ENCODE peak calls at places on chromosomes 2 and 18, in four cellular contexts. One of them, this sample, is unnamed.
A peak's percentile ranks its signal among the peaks of the same experiment; 100 is the strongest.

GRCh38 chr2:217756375-217757107 is 246.3 kb downstream of the TNS1 start:
- DNase-seq in skeletal muscle cell: no peak
- DNase-seq in sciatic nerve: peak; percentile 93
- DNase-seq in Daoy: peak; percentile 50
- DNase-seq in this sample: peak; percentile 87

GRCh38 chr18:28059861-28060260 is 117.1 kb downstream of the CDH2 start:
- DNase-seq in skeletal muscle cell: no peak
- DNase-seq in sciatic nerve: no peak
- DNase-seq in Daoy: no peak
- DNase-seq in this sample: no peak

GRCh38 chr2:3631851-3632659 is 25.9 kb upstream of the ALLC start:
- DNase-seq in skeletal muscle cell: no peak
- DNase-seq in sciatic nerve: peak; percentile 36
- DNase-seq in Daoy: peak; percentile 1
- DNase-seq in this sample: peak; percentile 58

GRCh38 chr2:138829326-138829725 is 49.1 kb upstream of the NXPH2 start:
- DNase-seq in skeletal muscle cell: no peak
- DNase-seq in sciatic nerve: no peak
- DNase-seq in Daoy: peak; percentile 27
- DNase-seq in this sample: no peak

GRCh38 chr2:75375646-75376582 is 176.6 kb upstream of the TACR1 start:
- DNase-seq in skeletal muscle cell: no peak
- DNase-seq in sciatic nerve: no peak
- DNase-seq in Daoy: peak; percentile 16
- DNase-seq in this sample: no peak

GRCh38 chr2:113277474-113278072 is 1.1 kb downstream of the PAX8 start:
- DNase-seq in skeletal muscle cell: no peak
- DNase-seq in sciatic nerve: no peak
- DNase-seq in Daoy: no peak
- DNase-seq in this sample: no peak

GRCh38 chr2:230586328-230586982 is 126.2 kb upstream of the CAB39 start:
- DNase-seq in skeletal muscle cell: no peak
- DNase-seq in sciatic nerve: no peak
- DNase-seq in Daoy: no peak
- DNase-seq in this sample: no peak

GRCh38 chr2:27977623-27978312 is 87.2 kb downstream of the BABAM2 start:
- DNase-seq in skeletal muscle cell: peak; percentile 86
- DNase-seq in sciatic nerve: no peak
- DNase-seq in Daoy: peak; percentile 92
- DNase-seq in this sample: no peak

GRCh38 chr18:51236225-51236624 is 38.7 kb upstream of the MEX3C start:
- DNase-seq in skeletal muscle cell: no peak
- DNase-seq in sciatic nerve: no peak
- DNase-seq in Daoy: peak; percentile 52
- DNase-seq in this sample: no peak

GRCh38 chr2:80169811-80170594 is 134.5 kb downstream of the LRRTM1 start:
- DNase-seq in skeletal muscle cell: no peak
- DNase-seq in sciatic nerve: no peak
- DNase-seq in Daoy: no peak
- DNase-seq in this sample: no peak

GRCh38 chr2:191218292-191218898 is 26.8 kb upstream of the MYO1B start:
- DNase-seq in skeletal muscle cell: peak; percentile 55
- DNase-seq in sciatic nerve: no peak
- DNase-seq in Daoy: peak; percentile 80
- DNase-seq in this sample: no peak

GRCh38 chr18:62659698-62660097 is 55.6 kb upstream of the PHLPP1 start:
- DNase-seq in skeletal muscle cell: no peak
- DNase-seq in sciatic nerve: no peak
- DNase-seq in Daoy: no peak
- DNase-seq in this sample: no peak

GRCh38 chr2:179354739-179355537 is 90.3 kb upstream of the SESTD1 start:
- DNase-seq in skeletal muscle cell: no peak
- DNase-seq in sciatic nerve: no peak
- DNase-seq in Daoy: no peak
- DNase-seq in this sample: no peak

GRCh38 chr2:4047961-4048891 is 344.9 kb downstream of the DCDC2C start:
- DNase-seq in skeletal muscle cell: peak; percentile 20
- DNase-seq in sciatic nerve: no peak
- DNase-seq in Daoy: peak; percentile 80
- DNase-seq in this sample: no peak

GRCh38 chr18:61580061-61580460 is 246.8 kb downstream of the CDH20 start:
- DNase-seq in skeletal muscle cell: no peak
- DNase-seq in sciatic nerve: no peak
- DNase-seq in Daoy: no peak
- DNase-seq in this sample: no peak

GRCh38 chr2:29114841-29115609 is at the start of gene CLIP4:
- DNase-seq in skeletal muscle cell: no peak
- DNase-seq in sciatic nerve: peak; percentile 84
- DNase-seq in Daoy: peak; percentile 66
- DNase-seq in this sample: peak; percentile 78

GRCh38 chr2:196823750-196824149 is 14.6 kb upstream of the C2orf66 start:
- DNase-seq in skeletal muscle cell: peak; percentile 39
- DNase-seq in sciatic nerve: no peak
- DNase-seq in Daoy: peak; percentile 40
- DNase-seq in this sample: no peak

GRCh38 chr18:44823782-44824181 is 143.1 kb downstream of the SETBP1 start:
- DNase-seq in skeletal muscle cell: peak; percentile 71
- DNase-seq in sciatic nerve: no peak
- DNase-seq in Daoy: peak; percentile 37
- DNase-seq in this sample: no peak

GRCh38 chr18:28115149-28115550 is 61.8 kb downstream of the CDH2 start:
- DNase-seq in skeletal muscle cell: peak; percentile 88
- DNase-seq in sciatic nerve: no peak
- DNase-seq in Daoy: peak; percentile 93
- DNase-seq in this sample: no peak

GRCh38 chr2:149595069-149595963 is 7.7 kb upstream of the MMADHC start:
- DNase-seq in skeletal muscle cell: no peak
- DNase-seq in sciatic nerve: no peak
- DNase-seq in Daoy: no peak
- DNase-seq in this sample: no peak

GRCh38 chr18:50658601-50659000 is 98.7 kb downstream of the MAPK4 start:
- DNase-seq in skeletal muscle cell: no peak
- DNase-seq in sciatic nerve: no peak
- DNase-seq in Daoy: no peak
- DNase-seq in this sample: no peak

GRCh38 chr2:187995556-187995955 is 296.1 kb upstream of the GULP1 start:
- DNase-seq in skeletal muscle cell: no peak
- DNase-seq in sciatic nerve: no peak
- DNase-seq in Daoy: no peak
- DNase-seq in this sample: no peak

GRCh38 chr18:30967701-30968100 is 74.8 kb downstream of the DSC3 start:
- DNase-seq in skeletal muscle cell: no peak
- DNase-seq in sciatic nerve: no peak
- DNase-seq in Daoy: no peak
- DNase-seq in this sample: no peak

GRCh38 chr2:197904446-197904845 is 100.1 kb downstream of the PLCL1 start:
- DNase-seq in skeletal muscle cell: no peak
- DNase-seq in sciatic nerve: no peak
- DNase-seq in Daoy: peak; percentile 15
- DNase-seq in this sample: no peak

GRCh38 chr2:222794585-222795579 is 66.0 kb upstream of the ACSL3 start:
- DNase-seq in skeletal muscle cell: no peak
- DNase-seq in sciatic nerve: no peak
- DNase-seq in Daoy: no peak
- DNase-seq in this sample: no peak

GRCh38 chr18:49768051-49768391 is 45.3 kb downstream of the ACAA2 start:
- DNase-seq in skeletal muscle cell: peak; percentile 42
- DNase-seq in sciatic nerve: peak; percentile 71
- DNase-seq in Daoy: peak; percentile 72
- DNase-seq in this sample: no peak

GRCh38 chr18:33097126-33097525 is 324.3 kb upstream of the KLHL14 start:
- DNase-seq in skeletal muscle cell: peak; percentile 4
- DNase-seq in sciatic nerve: no peak
- DNase-seq in Daoy: peak; percentile 21
- DNase-seq in this sample: no peak

GRCh38 chr18:9905401-9905922 is 8.4 kb upstream of the VAPA start:
- DNase-seq in skeletal muscle cell: peak; percentile 73
- DNase-seq in sciatic nerve: no peak
- DNase-seq in Daoy: no peak
- DNase-seq in this sample: no peak

GRCh38 chr2:238420878-238421694 is 5.6 kb upstream of the ASB1 start:
- DNase-seq in skeletal muscle cell: no peak
- DNase-seq in sciatic nerve: no peak
- DNase-seq in Daoy: no peak
- DNase-seq in this sample: no peak

GRCh38 chr2:19416784-19417684 is 58.6 kb upstream of the OSR1 start:
- DNase-seq in skeletal muscle cell: no peak
- DNase-seq in sciatic nerve: no peak
- DNase-seq in Daoy: no peak
- DNase-seq in this sample: no peak

GRCh38 chr2:188647671-188648070 is 326.5 kb upstream of the COL3A1 start:
- DNase-seq in skeletal muscle cell: no peak
- DNase-seq in sciatic nerve: no peak
- DNase-seq in Daoy: no peak
- DNase-seq in this sample: no peak

GRCh38 chr2:205407984-205408383 is 274.3 kb upstream of the NRP2 start:
- DNase-seq in skeletal muscle cell: no peak
- DNase-seq in sciatic nerve: no peak
- DNase-seq in Daoy: no peak
- DNase-seq in this sample: no peak

GRCh38 chr2:240443891-240444301 is 8.4 kb downstream of the GPC1 start:
- DNase-seq in skeletal muscle cell: no peak
- DNase-seq in sciatic nerve: no peak
- DNase-seq in Daoy: no peak
- DNase-seq in this sample: no peak

GRCh38 chr2:151614606-151615306 is 119.5 kb downstream of the NEB start:
- DNase-seq in skeletal muscle cell: no peak
- DNase-seq in sciatic nerve: no peak
- DNase-seq in Daoy: no peak
- DNase-seq in this sample: no peak

GRCh38 chr2:136957044-136957443 is 191.7 kb downstream of the THSD7B start:
- DNase-seq in skeletal muscle cell: no peak
- DNase-seq in sciatic nerve: no peak
- DNase-seq in Daoy: no peak
- DNase-seq in this sample: no peak

GRCh38 chr2:32523711-32524110 is 104.1 kb upstream of the TTC27 start:
- DNase-seq in skeletal muscle cell: no peak
- DNase-seq in sciatic nerve: no peak
- DNase-seq in Daoy: no peak
- DNase-seq in this sample: no peak

GRCh38 chr18:36419913-36420531 is 122.5 kb downstream of the FHOD3 start:
- DNase-seq in skeletal muscle cell: no peak
- DNase-seq in sciatic nerve: no peak
- DNase-seq in Daoy: peak; percentile 17
- DNase-seq in this sample: no peak

GRCh38 chr18:48036641-48037421 is 106.4 kb upstream of the SMAD2 start:
- DNase-seq in skeletal muscle cell: no peak
- DNase-seq in sciatic nerve: no peak
- DNase-seq in Daoy: peak; percentile 6
- DNase-seq in this sample: peak; percentile 40

GRCh38 chr18:67845035-67845434 is 328.5 kb upstream of the DSEL start:
- DNase-seq in skeletal muscle cell: no peak
- DNase-seq in sciatic nerve: no peak
- DNase-seq in Daoy: no peak
- DNase-seq in this sample: no peak

This sample was measured in sigmoid colon.